ENCODE peak calls at places on chromosomes 1 and 21, in seven cellular contexts. One of them, this sample, is unnamed.

GRCh38 chr1:39395357-39395831 is 96.0 kb upstream of the BMP8A start:
- DNase-seq in HL-60: no peak
- DNase-seq in Calu3: peak
- DNase-seq in tibial nerve: no peak
- DNase-seq in psoas muscle: no peak
- DNase-seq in A673: peak
- DNase-seq in left ventricle myocardium inferior: no peak
- DNase-seq in this sample: no peak

GRCh38 chr1:22326931-22327330 is 124.7 kb upstream of the ZBTB40 start:
- DNase-seq in HL-60: no peak
- DNase-seq in Calu3: no peak
- DNase-seq in tibial nerve: no peak
- DNase-seq in psoas muscle: no peak
- DNase-seq in A673: no peak
- DNase-seq in left ventricle myocardium inferior: no peak
- DNase-seq in this sample: no peak

GRCh38 chr21:34670220-34670961 is 1.6 kb downstream of the CLIC6 start:
- DNase-seq in HL-60: no peak
- DNase-seq in Calu3: peak
- DNase-seq in tibial nerve: no peak
- DNase-seq in psoas muscle: peak
- DNase-seq in A673: no peak
- DNase-seq in left ventricle myocardium inferior: no peak
- DNase-seq in this sample: no peak

GRCh38 chr1:66302810-66303209 is 231.1 kb upstream of the SGIP1 start:
- DNase-seq in HL-60: no peak
- DNase-seq in Calu3: no peak
- DNase-seq in tibial nerve: no peak
- DNase-seq in psoas muscle: no peak
- DNase-seq in A673: no peak
- DNase-seq in left ventricle myocardium inferior: no peak
- DNase-seq in this sample: no peak

GRCh38 chr1:182410620-182411273 is 10.3 kb upstream of the TEDDM1 start:
- DNase-seq in HL-60: no peak
- DNase-seq in Calu3: no peak
- DNase-seq in tibial nerve: no peak
- DNase-seq in psoas muscle: no peak
- DNase-seq in A673: no peak
- DNase-seq in left ventricle myocardium inferior: no peak
- DNase-seq in this sample: no peak

GRCh38 chr21:36783612-36784383 is 84.9 kb downstream of the SIM2 start:
- DNase-seq in HL-60: no peak
- DNase-seq in Calu3: peak
- DNase-seq in tibial nerve: no peak
- DNase-seq in psoas muscle: no peak
- DNase-seq in A673: no peak
- DNase-seq in left ventricle myocardium inferior: no peak
- DNase-seq in this sample: no peak

GRCh38 chr1:28317014-28317413 is 11.8 kb upstream of the MED18 start:
- DNase-seq in HL-60: no peak
- DNase-seq in Calu3: no peak
- DNase-seq in tibial nerve: no peak
- DNase-seq in psoas muscle: no peak
- DNase-seq in A673: no peak
- DNase-seq in left ventricle myocardium inferior: no peak
- DNase-seq in this sample: no peak

GRCh38 chr21:40067751-40068150 is 200.5 kb downstream of the PCP4 start:
- DNase-seq in HL-60: no peak
- DNase-seq in Calu3: no peak
- DNase-seq in tibial nerve: no peak
- DNase-seq in psoas muscle: no peak
- DNase-seq in A673: no peak
- DNase-seq in left ventricle myocardium inferior: no peak
- DNase-seq in this sample: no peak

GRCh38 chr1:234561322-234561721 is 48.7 kb downstream of the IRF2BP2 start:
- DNase-seq in HL-60: no peak
- DNase-seq in Calu3: no peak
- DNase-seq in tibial nerve: no peak
- DNase-seq in psoas muscle: no peak
- DNase-seq in A673: no peak
- DNase-seq in left ventricle myocardium inferior: no peak
- DNase-seq in this sample: no peak

GRCh38 chr1:155261401-155261887 is 716 bp downstream of the SCAMP3 start:
- DNase-seq in HL-60: no peak
- DNase-seq in Calu3: peak
- DNase-seq in tibial nerve: no peak
- DNase-seq in psoas muscle: no peak
- DNase-seq in A673: peak
- DNase-seq in left ventricle myocardium inferior: no peak
- DNase-seq in this sample: no peak

GRCh38 chr1:222784916-222785315 is 29.9 kb upstream of the DISP1 start:
- DNase-seq in HL-60: no peak
- DNase-seq in Calu3: no peak
- DNase-seq in tibial nerve: no peak
- DNase-seq in psoas muscle: no peak
- DNase-seq in A673: no peak
- DNase-seq in left ventricle myocardium inferior: no peak
- DNase-seq in this sample: no peak

GRCh38 chr1:30756206-30756544 is 1.4 kb downstream of the LAPTM5 start:
- DNase-seq in HL-60: no peak
- DNase-seq in Calu3: no peak
- DNase-seq in tibial nerve: no peak
- DNase-seq in psoas muscle: no peak
- DNase-seq in A673: no peak
- DNase-seq in left ventricle myocardium inferior: no peak
- DNase-seq in this sample: no peak

GRCh38 chr1:116769050-116769449 is 14.8 kb downstream of the CD2 start:
- DNase-seq in HL-60: no peak
- DNase-seq in Calu3: no peak
- DNase-seq in tibial nerve: no peak
- DNase-seq in psoas muscle: no peak
- DNase-seq in A673: no peak
- DNase-seq in left ventricle myocardium inferior: no peak
- DNase-seq in this sample: no peak

GRCh38 chr1:91174734-91175133 is 152.9 kb upstream of the ZNF644 start:
- DNase-seq in HL-60: no peak
- DNase-seq in Calu3: no peak
- DNase-seq in tibial nerve: no peak
- DNase-seq in psoas muscle: no peak
- DNase-seq in A673: no peak
- DNase-seq in left ventricle myocardium inferior: no peak
- DNase-seq in this sample: no peak

GRCh38 chr1:188070848-188071247 is 1242.1 kb downstream of the PLA2G4A start:
- DNase-seq in HL-60: no peak
- DNase-seq in Calu3: no peak
- DNase-seq in tibial nerve: no peak
- DNase-seq in psoas muscle: no peak
- DNase-seq in A673: no peak
- DNase-seq in left ventricle myocardium inferior: no peak
- DNase-seq in this sample: no peak

GRCh38 chr1:236774926-236775325 is 20.2 kb upstream of the MTR start:
- DNase-seq in HL-60: no peak
- DNase-seq in Calu3: no peak
- DNase-seq in tibial nerve: no peak
- DNase-seq in psoas muscle: no peak
- DNase-seq in A673: peak
- DNase-seq in left ventricle myocardium inferior: no peak
- DNase-seq in this sample: no peak

GRCh38 chr1:115411388-115412063 is 73.5 kb upstream of the NGF start:
- DNase-seq in HL-60: no peak
- DNase-seq in Calu3: no peak
- DNase-seq in tibial nerve: no peak
- DNase-seq in psoas muscle: no peak
- DNase-seq in A673: no peak
- DNase-seq in left ventricle myocardium inferior: no peak
- DNase-seq in this sample: no peak

GRCh38 chr1:31669786-31670582 is 25.3 kb upstream of the PEF1 start:
- DNase-seq in HL-60: no peak
- DNase-seq in Calu3: peak
- DNase-seq in tibial nerve: peak
- DNase-seq in psoas muscle: peak
- DNase-seq in A673: peak
- DNase-seq in left ventricle myocardium inferior: peak
- DNase-seq in this sample: no peak

GRCh38 chr1:56028244-56028643 is 551.1 kb downstream of the PLPP3 start:
- DNase-seq in HL-60: no peak
- DNase-seq in Calu3: no peak
- DNase-seq in tibial nerve: no peak
- DNase-seq in psoas muscle: no peak
- DNase-seq in A673: no peak
- DNase-seq in left ventricle myocardium inferior: no peak
- DNase-seq in this sample: no peak

GRCh38 chr1:115189814-115190541 is 100.7 kb upstream of the TSPAN2 start:
- DNase-seq in HL-60: no peak
- DNase-seq in Calu3: no peak
- DNase-seq in tibial nerve: no peak
- DNase-seq in psoas muscle: no peak
- DNase-seq in A673: no peak
- DNase-seq in left ventricle myocardium inferior: no peak
- DNase-seq in this sample: no peak

GRCh38 chr1:172870901-172871606 is 179.7 kb downstream of the TNFSF18 start:
- DNase-seq in HL-60: no peak
- DNase-seq in Calu3: no peak
- DNase-seq in tibial nerve: no peak
- DNase-seq in psoas muscle: no peak
- DNase-seq in A673: no peak
- DNase-seq in left ventricle myocardium inferior: no peak
- DNase-seq in this sample: no peak

GRCh38 chr1:35284852-35285251 is 16.3 kb downstream of the ZMYM4 start:
- DNase-seq in HL-60: no peak
- DNase-seq in Calu3: no peak
- DNase-seq in tibial nerve: no peak
- DNase-seq in psoas muscle: no peak
- DNase-seq in A673: no peak
- DNase-seq in left ventricle myocardium inferior: no peak
- DNase-seq in this sample: no peak

GRCh38 chr1:224623310-224623714 is 7.2 kb downstream of the CNIH3 start:
- DNase-seq in HL-60: no peak
- DNase-seq in Calu3: no peak
- DNase-seq in tibial nerve: no peak
- DNase-seq in psoas muscle: no peak
- DNase-seq in A673: no peak
- DNase-seq in left ventricle myocardium inferior: no peak
- DNase-seq in this sample: no peak

GRCh38 chr1:58855351-58856165 is 71.7 kb upstream of the JUN start:
- DNase-seq in HL-60: no peak
- DNase-seq in Calu3: no peak
- DNase-seq in tibial nerve: no peak
- DNase-seq in psoas muscle: no peak
- DNase-seq in A673: no peak
- DNase-seq in left ventricle myocardium inferior: no peak
- DNase-seq in this sample: no peak

GRCh38 chr1:25695991-25696330 is 79.4 kb downstream of the MAN1C1 start:
- DNase-seq in HL-60: no peak
- DNase-seq in Calu3: no peak
- DNase-seq in tibial nerve: no peak
- DNase-seq in psoas muscle: peak
- DNase-seq in A673: no peak
- DNase-seq in left ventricle myocardium inferior: no peak
- DNase-seq in this sample: no peak

GRCh38 chr1:110150330-110151174 is at the start of gene SLC6A17:
- DNase-seq in HL-60: no peak
- DNase-seq in Calu3: peak
- DNase-seq in tibial nerve: no peak
- DNase-seq in psoas muscle: peak
- DNase-seq in A673: peak
- DNase-seq in left ventricle myocardium inferior: no peak
- DNase-seq in this sample: peak
- TF ChIP-seq CTCF in HL-60: no peak
- TF ChIP-seq CTCF in Calu3: no peak
- TF ChIP-seq CTCF in tibial nerve: no peak
- TF ChIP-seq CTCF in psoas muscle: no peak
- TF ChIP-seq CTCF in A673: no peak
- TF ChIP-seq CTCF in left ventricle myocardium inferior: peak
- TF ChIP-seq CTCF in this sample: peak

DNA sequence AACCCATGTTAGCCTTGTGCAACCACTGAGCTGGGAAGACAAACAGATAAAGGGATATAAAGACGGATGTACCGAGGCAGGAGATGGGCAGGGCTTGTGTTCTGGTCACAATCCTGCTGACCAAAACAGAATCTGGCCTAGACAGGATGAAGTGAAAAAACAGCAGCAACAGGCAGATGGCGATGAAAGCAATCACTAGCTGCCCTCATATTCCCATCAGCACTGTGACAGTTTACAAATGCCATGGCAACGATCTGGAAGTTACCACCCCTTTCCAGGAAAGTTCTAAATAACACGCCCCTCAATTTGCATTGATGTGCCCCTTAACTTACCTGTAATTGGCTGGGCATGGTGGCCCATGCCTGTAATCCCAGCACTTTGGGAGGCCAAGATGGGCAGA is 40.6 kb upstream of the CD46 start:
- DNase-seq in HL-60: no peak
- DNase-seq in Calu3: peak
- DNase-seq in tibial nerve: no peak
- DNase-seq in psoas muscle: no peak
- DNase-seq in A673: peak
- DNase-seq in left ventricle myocardium inferior: no peak
- DNase-seq in this sample: no peak
- TF ChIP-seq CTCF in HL-60: no peak
- TF ChIP-seq CTCF in Calu3: no peak
- TF ChIP-seq CTCF in tibial nerve: no peak
- TF ChIP-seq CTCF in psoas muscle: no peak
- TF ChIP-seq CTCF in A673: peak
- TF ChIP-seq CTCF in left ventricle myocardium inferior: no peak
- TF ChIP-seq CTCF in this sample: no peak

DNA sequence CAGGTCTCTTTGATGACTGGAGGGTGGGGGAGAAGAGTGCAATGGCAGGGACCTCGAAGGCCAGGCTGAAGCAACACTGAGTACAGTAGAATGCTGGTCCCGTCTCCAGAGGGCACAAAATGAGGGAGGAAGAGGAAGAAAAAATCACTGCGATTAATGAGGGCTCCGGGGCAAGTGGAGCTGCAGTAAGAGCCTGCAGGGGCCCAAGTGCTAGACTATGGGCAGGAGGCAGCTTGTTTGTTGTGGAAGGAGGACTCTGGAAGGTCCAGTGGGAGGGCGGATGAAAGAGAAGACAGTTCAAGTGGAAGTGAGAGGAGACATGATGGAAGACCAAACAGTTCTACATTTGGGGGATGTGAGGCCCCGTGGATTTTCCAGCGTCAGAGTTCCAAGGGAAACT is 17.4 kb downstream of the TMCC2 start:
- DNase-seq in HL-60: no peak
- DNase-seq in Calu3: no peak
- DNase-seq in tibial nerve: no peak
- DNase-seq in psoas muscle: no peak
- DNase-seq in A673: no peak
- DNase-seq in left ventricle myocardium inferior: no peak
- DNase-seq in this sample: no peak
- TF ChIP-seq CTCF in HL-60: no peak
- TF ChIP-seq CTCF in Calu3: no peak
- TF ChIP-seq CTCF in tibial nerve: no peak
- TF ChIP-seq CTCF in psoas muscle: no peak
- TF ChIP-seq CTCF in A673: no peak
- TF ChIP-seq CTCF in left ventricle myocardium inferior: no peak
- TF ChIP-seq CTCF in this sample: no peak

DNA sequence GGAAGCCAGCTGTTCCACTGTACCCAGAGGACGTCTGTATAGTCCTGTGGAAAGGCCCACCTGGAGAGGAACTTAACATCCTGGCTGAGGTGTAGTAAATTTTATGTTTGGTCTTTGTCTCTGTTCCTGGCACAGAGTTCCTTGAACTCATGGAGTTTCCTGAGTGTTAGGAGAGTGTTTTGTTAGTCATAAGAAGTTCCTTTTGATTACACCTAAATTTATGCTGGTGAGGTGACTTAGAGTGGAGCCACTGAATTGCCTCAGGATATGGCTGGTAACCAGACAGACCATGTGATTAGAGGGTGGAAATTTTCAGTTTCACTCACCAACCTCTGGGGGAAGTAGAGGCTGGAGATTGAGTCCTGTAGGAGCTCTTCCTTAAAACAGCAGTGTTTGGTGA is 57.9 kb downstream of the RASAL2 start:
- DNase-seq in HL-60: no peak
- DNase-seq in Calu3: no peak
- DNase-seq in tibial nerve: no peak
- DNase-seq in psoas muscle: no peak
- DNase-seq in A673: no peak
- DNase-seq in left ventricle myocardium inferior: no peak
- DNase-seq in this sample: no peak
- TF ChIP-seq CTCF in HL-60: no peak
- TF ChIP-seq CTCF in Calu3: no peak
- TF ChIP-seq CTCF in tibial nerve: no peak
- TF ChIP-seq CTCF in psoas muscle: no peak
- TF ChIP-seq CTCF in A673: no peak
- TF ChIP-seq CTCF in left ventricle myocardium inferior: no peak
- TF ChIP-seq CTCF in this sample: no peak

This sample was measured in neural crest cell.